ENCODE peak calls at places on chromosomes 3 and 15, in five cellular contexts. K is hippocampal formation; J is activated T-cell treated with anti-CD3 and anti-CD28 coated beads, Interleukin-2, amount 50 U/mL, for 1 hour; G is K562; E is stimulated activated CD8-positive, alpha-beta memory T cell treated with anti-CD3 and anti-CD28 coated beads, Interleukin-2, amount 100 ng/mL, for 48 hours. D is an unnamed sample.

GRCh38 chr15:82183121-82184031 is 79.2 kb downstream of the EFL1 start:
- DNase-seq in J (no peak), G (no peak), K (peak; percentile 49), E (no peak), D (no peak)

GRCh38 chr3:33858131-33858530 is 59.7 kb downstream of the PDCD6IP start:
- DNase-seq in E (no peak), K (no peak), J (no peak), G (no peak), D (no peak)

GRCh38 chr3:24829632-24830229 is 335.1 kb upstream of the THRB start:
- DNase-seq in K (no peak), E (no peak), G (no peak), J (no peak), D (no peak)

GRCh38 chr15:74307827-74308642 is 59.4 kb downstream of the CYP11A1 start:
- DNase-seq in J (no peak), E (no peak), G (peak; percentile 56), K (peak; percentile 5), D (no peak)

GRCh38 chr3:105253225-105253624 is 113.5 kb upstream of the ALCAM start:
- DNase-seq in J (no peak), E (no peak), G (no peak), K (no peak), D (no peak)

GRCh38 chr3:198017100-198017499 is 57.1 kb downstream of the LMLN start:
- DNase-seq in J (no peak), E (no peak), G (no peak), K (no peak), D (no peak)

GRCh38 chr15:73838795-73839565 is 34.4 kb upstream of the TBC1D21 start:
- DNase-seq in E (no peak), J (no peak), K (peak; percentile 54), G (no peak), D (no peak)

GRCh38 chr3:71245052-71245488 is 338.5 kb downstream of the FOXP1 start:
- DNase-seq in G (no peak), K (no peak), J (no peak), E (no peak), D (no peak)

GRCh38 chr3:50848308-50848707 is 173.6 kb downstream of the DOCK3 start:
- DNase-seq in G (no peak), J (no peak), E (no peak), K (no peak), D (no peak)

GRCh38 chr3:115836944-115837343 is 213.6 kb downstream of the GAP43 start:
- DNase-seq in E (no peak), J (no peak), K (peak; percentile 13), G (peak; percentile 7), D (no peak)

GRCh38 chr3:71103430-71103881 is 480.1 kb downstream of the FOXP1 start:
- DNase-seq in J (no peak), G (no peak), E (no peak), K (no peak), D (no peak)

GRCh38 chr3:137304313-137305056 is 346.7 kb downstream of the IL20RB start:
- DNase-seq in K (no peak), E (no peak), J (no peak), G (no peak), D (no peak)

GRCh38 chr3:99544819-99545281 is 93.5 kb upstream of the COL8A1 start:
- DNase-seq in J (no peak), K (no peak), E (no peak), G (no peak), D (no peak)

GRCh38 chr15:26967719-26968269 is 3.2 kb upstream of the GABRG3 start:
- DNase-seq in E (no peak), K (no peak), J (no peak), G (no peak), D (no peak)

GRCh38 chr3:141386611-141387110 is 18.4 kb downstream of the ZBTB38 start:
- DNase-seq in K (peak; percentile 89), G (no peak), J (no peak), E (no peak), D (no peak)

GRCh38 chr3:106160396-106160795 is 291.6 kb upstream of the CBLB start:
- DNase-seq in K (no peak), J (no peak), G (no peak), E (no peak), D (no peak)

GRCh38 chr15:30903497-30904187 is at the start of gene FAN1:
- DNase-seq in J (peak; percentile 76), G (peak; percentile 76), E (peak; percentile 61), K (peak; percentile 86), D (peak; percentile 82)

GRCh38 chr3:178195824-178196223 is 340.4 kb upstream of the KCNMB2 start:
- DNase-seq in J (no peak), K (no peak), G (no peak), E (no peak), D (no peak)

GRCh38 chr3:177525987-177526712 is 328.9 kb upstream of the TBL1XR1 start:
- DNase-seq in K (no peak), E (no peak), G (no peak), J (no peak), D (no peak)

GRCh38 chr3:112773864-112774263 is 72.8 kb downstream of the CD200R1L start:
- DNase-seq in G (no peak), J (peak; percentile 23), E (no peak), K (no peak), D (no peak)

GRCh38 chr15:44222478-44222877 is 27.4 kb upstream of the FRMD5 start:
- DNase-seq in J (no peak), E (no peak), G (no peak), K (no peak), D (no peak)

GRCh38 chr15:40323953-40324937 is 753 bp downstream of the INAFM2 start:
- DNase-seq in J (peak; percentile 49), E (no peak), G (peak; percentile 76), K (no peak), D (no peak)

GRCh38 chr3:110533089-110533488 is 538.5 kb upstream of the NECTIN3 start:
- DNase-seq in E (no peak), G (no peak), J (no peak), K (no peak), D (no peak)

GRCh38 chr15:22806664-22807063 is 20.2 kb downstream of the NIPA1 start:
- DNase-seq in K (no peak), E (no peak), G (no peak), J (no peak), D (no peak)

GRCh38 chr3:65785065-65785645 is 253.6 kb downstream of the MAGI1 start:
- DNase-seq in J (no peak), K (peak; percentile 83), G (peak; percentile 24), E (no peak), D (peak; percentile 1)

GRCh38 chr15:28021281-28022039 is 77.7 kb downstream of the OCA2 start:
- DNase-seq in E (no peak), J (no peak), G (peak; percentile 42), K (no peak), D (no peak)

GRCh38 chr15:100057281-100057680 is 284.5 kb downstream of the ADAMTS17 start:
- DNase-seq in E (no peak), K (no peak), G (no peak), J (no peak), D (no peak)

GRCh38 chr3:149466192-149466591 is 8.3 kb upstream of the TM4SF4 start:
- DNase-seq in J (no peak), G (no peak), K (no peak), E (no peak), D (no peak)

GRCh38 chr15:89221543-89221942 is at the start of gene RLBP1:
- DNase-seq in K (peak; percentile 38), G (no peak), E (no peak), J (no peak), D (no peak)

GRCh38 chr3:52829906-52830463 is 487 bp downstream of the ITIH4 start:
- DNase-seq in E (no peak), K (no peak), G (no peak), J (no peak), D (no peak)

GRCh38 chr3:177792363-177793030 is 595.2 kb upstream of the TBL1XR1 start:
- DNase-seq in J (no peak), E (no peak), K (no peak), G (no peak), D (no peak)

GRCh38 chr15:79136434-79137046 is 46.0 kb upstream of the RASGRF1 start:
- DNase-seq in K (no peak), J (no peak), G (no peak), E (no peak), D (no peak)

GRCh38 chr3:63886843-63887242 is 23.2 kb downstream of the ATXN7 start:
- DNase-seq in K (no peak), J (no peak), G (no peak), E (no peak), D (no peak)

GRCh38 chr3:27792869-27793268 is 70.7 kb upstream of the EOMES start:
- DNase-seq in J (no peak), E (no peak), K (no peak), G (no peak), D (no peak)

GRCh38 chr15:40082195-40082868 is 26.3 kb downstream of the BMF start:
- DNase-seq in G (no peak), J (no peak), K (no peak), E (no peak), D (no peak)

GRCh38 chr15:59200560-59200959 is 6.1 kb upstream of the LDHAL6B start:
- DNase-seq in K (no peak), E (no peak), J (no peak), G (no peak), D (no peak)

GRCh38 chr15:29057856-29058255 is 172.1 kb downstream of the APBA2 start:
- DNase-seq in E (no peak), G (no peak), K (no peak), J (no peak), D (no peak)

GRCh38 chr3:151468284-151468917 is 7.5 kb upstream of the IGSF10 start:
- DNase-seq in K (no peak), E (no peak), G (peak; percentile 58), J (no peak), D (no peak)

GRCh38 chr3:29026959-29027358 is 253.9 kb upstream of the RBMS3 start:
- DNase-seq in J (no peak), E (no peak), G (no peak), K (no peak), D (no peak)